ENCODE peak calls at places on chromosomes 4 and X, in seven cellular contexts. B is progenitor cell of endocrine pancreas, K is A549, I is mucosa of descending colon, A is fibroblast of lung, F is left ventricle myocardium inferior, H is GM20000. D is an unnamed sample.

GRCh38 chrX:51876441-51876840 is 17.0 kb upstream of the MAGED1 start:
- DNase-seq in B (no peak), K (no peak), I (no peak), A (peak; percentile 79), F (no peak), H (no peak), D (no peak)

GRCh38 chr4:139689093-139689722 is 23.6 kb downstream of the MGST2 start:
- DNase-seq in B (no peak), K (no peak), I (no peak), A (no peak), F (no peak), H (no peak), D (no peak)

GRCh38 chrX:42783456-42783855 is 5.5 kb upstream of the PPP1R2C start:
- DNase-seq in B (no peak), K (no peak), I (no peak), A (no peak), F (no peak), H (no peak), D (no peak)

GRCh38 chrX:15849555-15849954 is 5.1 kb downstream of the AP1S2 start:
- DNase-seq in B (no peak), K (peak; percentile 11), I (no peak), A (no peak), F (no peak), H (no peak), D (no peak)

GRCh38 chr4:99383833-99384392 is 31.4 kb upstream of the ADH1C start:
- DNase-seq in B (no peak), K (no peak), I (no peak), A (peak; percentile 61), F (peak; percentile 27), H (no peak), D (no peak)

GRCh38 chr4:54066718-54067129 is 2.3 kb upstream of the CHIC2 start:
- DNase-seq in B (no peak), K (no peak), I (no peak), A (no peak), F (no peak), H (no peak), D (no peak)

GRCh38 chrX:136689441-136689840 is 41.5 kb downstream of the CD40LG start:
- DNase-seq in B (no peak), K (no peak), I (no peak), A (peak; percentile 66), F (no peak), H (no peak), D (no peak)

GRCh38 chr4:73698217-73698616 is 42.2 kb upstream of the CXCL8 start:
- DNase-seq in B (no peak), K (no peak), I (no peak), A (peak; percentile 83), F (no peak), H (no peak), D (no peak)

GRCh38 chrX:57417827-57418226 is 131.3 kb downstream of the FAAH2 start:
- DNase-seq in B (no peak), K (no peak), I (no peak), A (no peak), F (no peak), H (no peak), D (no peak)

GRCh38 chr4:73275318-73275654 is 16.7 kb upstream of the ANKRD17 start:
- DNase-seq in B (no peak), K (no peak), I (no peak), A (no peak), F (no peak), H (no peak), D (no peak)

GRCh38 chrX:35726176-35726575 is 72.0 kb upstream of the MAGEB16 start:
- DNase-seq in B (no peak), K (no peak), I (no peak), A (no peak), F (no peak), H (no peak), D (no peak)

GRCh38 chrX:23127586-23127985 is 127.8 kb downstream of the DDX53 start:
- DNase-seq in B (no peak), K (no peak), I (no peak), A (no peak), F (no peak), H (no peak), D (no peak)

GRCh38 chr4:83629945-83630684 is 94.2 kb downstream of the GPAT3 start:
- DNase-seq in B (no peak), K (no peak), I (peak; percentile 60), A (peak; percentile 78), F (peak; percentile 36), H (no peak), D (no peak)

GRCh38 chrX:2875798-2876399 is 47.2 kb downstream of the GYG2 start:
- DNase-seq in B (no peak), K (no peak), I (no peak), A (no peak), F (no peak), H (no peak), D (no peak)
- TF ChIP-seq CTCF in B (peak; percentile 59), K (peak; percentile 37), I (no peak), A (peak; percentile 12), F (peak; percentile 20), H (no peak), D (peak; percentile 48)

DNA sequence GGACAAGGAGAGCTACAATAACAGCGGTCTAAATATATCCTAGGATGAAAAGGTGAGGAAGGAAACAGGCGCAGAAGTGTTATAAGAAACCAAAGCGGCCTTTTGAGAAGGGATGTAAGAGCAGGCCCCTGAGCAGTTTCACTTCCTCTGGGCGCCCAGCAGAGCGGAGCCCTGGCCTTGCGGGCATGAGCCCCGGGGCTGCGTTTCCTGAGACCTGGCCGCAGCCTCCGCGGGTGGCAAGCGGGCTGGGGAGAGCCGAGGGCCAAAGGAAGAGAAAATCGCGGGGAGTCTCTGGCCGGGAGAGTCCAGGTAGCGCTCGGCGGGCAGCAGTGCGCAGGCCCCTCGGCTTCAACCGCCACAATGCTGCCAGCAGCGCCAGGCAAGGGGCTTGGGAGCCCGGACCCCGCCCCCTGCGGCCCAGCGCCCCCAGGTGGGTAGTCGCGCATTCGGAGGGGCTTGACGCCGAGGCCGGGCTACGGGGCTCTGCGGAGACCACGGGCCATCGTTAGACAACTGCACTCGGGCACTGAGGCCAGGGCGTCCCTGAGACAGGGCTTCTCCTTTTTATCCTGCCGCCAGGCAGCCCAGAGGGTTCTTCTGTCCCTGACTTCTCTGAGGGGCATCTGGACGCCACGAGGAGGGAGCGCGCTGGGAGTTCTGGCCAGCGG is at the start of gene BANK1:
- DNase-seq in B (peak; percentile 79), K (peak; percentile 41), I (peak; percentile 84), A (peak; percentile 30), F (peak; percentile 18), H (peak; percentile 84), D (peak; percentile 45)
- TF ChIP-seq CTCF in B (peak; percentile 75), K (peak; percentile 30), I (no peak), A (no peak), F (no peak), H (no peak), D (no peak)

DNA sequence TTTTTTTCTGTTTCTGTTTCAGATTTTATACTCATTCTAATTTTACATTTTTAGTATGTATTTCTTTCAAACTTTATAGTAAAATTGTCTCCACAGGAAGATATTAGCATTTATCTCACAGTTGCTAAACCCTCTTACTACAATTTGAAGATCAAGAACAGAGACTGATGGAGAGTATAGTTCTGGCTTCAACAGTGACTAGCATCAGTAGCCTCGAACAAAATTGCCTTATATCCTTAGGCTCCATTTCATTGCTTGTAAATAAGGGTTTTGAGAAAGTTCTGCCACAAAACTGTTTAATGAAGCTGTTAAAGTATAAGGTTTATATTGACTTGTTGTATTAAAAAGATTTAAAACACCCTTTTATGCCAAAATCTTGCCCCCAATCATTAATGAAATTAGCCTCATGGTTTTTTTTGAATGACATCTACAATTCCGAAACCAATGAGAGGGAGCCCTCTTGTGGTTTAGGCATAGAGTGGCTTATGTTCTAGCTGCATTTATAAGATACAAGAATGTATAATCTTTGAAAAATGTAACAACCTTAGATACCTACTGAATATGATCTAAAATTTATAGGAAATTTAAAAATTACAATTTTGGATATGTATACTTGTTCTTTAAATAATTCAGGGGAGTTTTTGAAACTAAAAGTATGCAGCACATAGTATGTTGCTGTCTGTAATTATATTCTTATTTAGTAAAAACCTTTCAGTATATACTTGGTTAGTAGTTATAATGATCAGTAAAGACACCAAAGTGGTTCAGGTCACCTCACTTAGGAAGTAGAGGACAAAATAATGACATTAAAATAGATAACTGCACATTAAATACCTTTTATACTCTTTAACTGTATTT is 109.8 kb upstream of the HPGD start:
- DNase-seq in B (no peak), K (peak; percentile 5), I (no peak), A (peak; percentile 33), F (no peak), H (peak; percentile 34), D (no peak)
- TF ChIP-seq CTCF in B (peak; percentile 82), K (peak; percentile 78), I (peak; percentile 44), A (peak; percentile 83), F (peak; percentile 75), H (peak; percentile 62), D (peak; percentile 69)

DNA sequence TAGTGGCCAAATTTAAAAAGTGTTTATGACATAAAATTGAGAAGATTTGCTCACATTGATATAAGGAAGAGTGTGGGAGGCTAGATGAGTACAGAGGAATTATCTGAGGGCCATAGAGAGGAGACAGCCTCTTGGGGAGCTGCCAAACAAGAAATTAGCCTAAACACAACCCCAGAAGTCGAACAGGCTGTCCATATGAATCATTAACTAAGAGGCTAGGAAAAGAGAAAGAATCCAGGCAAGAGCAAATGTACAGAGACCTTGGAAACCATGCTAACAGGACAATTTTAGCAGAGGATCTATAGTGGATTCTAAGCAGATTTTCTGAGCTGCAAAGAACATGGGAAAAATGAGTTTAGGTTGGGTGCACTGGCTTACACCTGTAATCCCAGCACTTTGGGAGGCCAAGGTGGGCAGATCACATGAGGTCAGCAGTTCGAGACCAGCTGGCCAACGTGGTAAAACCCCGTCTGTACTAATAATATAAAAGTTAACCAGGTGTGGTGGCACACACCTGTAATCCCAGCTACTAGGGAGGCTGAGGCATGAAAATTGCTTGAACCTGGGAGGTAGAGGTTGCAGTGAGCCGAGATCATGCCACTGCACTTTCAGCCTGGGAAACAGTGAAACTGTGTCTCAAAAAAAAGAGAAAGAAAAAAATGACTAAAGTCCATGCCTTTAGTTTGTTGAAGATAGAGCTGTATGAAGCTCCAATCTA is 76.1 kb downstream of the NWD2 start:
- DNase-seq in B (no peak), K (no peak), I (no peak), A (no peak), F (no peak), H (no peak), D (no peak)
- TF ChIP-seq CTCF in B (no peak), K (no peak), I (no peak), A (no peak), F (no peak), H (no peak), D (no peak)

DNA sequence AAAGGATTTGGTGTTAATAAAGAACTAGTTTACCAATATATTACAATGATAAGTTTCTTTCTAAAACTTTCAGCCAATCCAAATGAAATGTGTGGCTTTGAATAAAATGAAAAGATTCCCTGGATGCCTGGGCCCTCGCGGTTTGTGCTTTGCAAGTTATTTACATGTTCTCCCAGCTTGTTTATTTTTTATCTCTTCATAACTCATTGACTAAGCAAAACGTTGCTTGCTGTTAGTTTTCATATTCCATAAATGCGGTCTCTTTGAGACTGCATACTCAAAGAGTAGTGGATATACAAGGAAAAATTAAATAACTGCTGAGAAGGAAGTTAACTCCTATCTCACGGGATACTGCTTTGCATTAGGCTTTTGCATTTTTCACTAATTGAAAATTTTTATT is 26.0 kb downstream of the FHDC1 start:
- DNase-seq in B (no peak), K (no peak), I (no peak), A (no peak), F (no peak), H (no peak), D (no peak)
- TF ChIP-seq CTCF in B (no peak), K (no peak), I (no peak), A (no peak), F (no peak), H (no peak), D (no peak)

D was measured in natural killer cell.